ENCODE peak calls at places on chromosomes 1 and 21, in six cellular contexts. H is gastrocnemius medialis, W is SK-N-SH, G is upper lobe of right lung, J is BJ, X is ovary. Y is an unnamed sample.

GRCh38 chr1:14672030-14672429 is 73.5 kb downstream of the KAZN start:
- DNase-seq in X (no peak), G (no peak), H (no peak), J (no peak), W (no peak), Y (no peak)

GRCh38 chr1:59776960-59777852 is 37.5 kb upstream of the HOOK1 start:
- DNase-seq in J (no peak), X (no peak), H (no peak), W (no peak), G (no peak), Y (no peak)

GRCh38 chr1:118210051-118210722 is 25.2 kb upstream of the SPAG17 start:
- DNase-seq in G (no peak), J (no peak), W (no peak), H (no peak), X (no peak), Y (no peak)

GRCh38 chr1:15028117-15028516 is 125.4 kb upstream of the TMEM51 start:
- DNase-seq in X (no peak), H (peak), G (no peak), J (peak), W (no peak), Y (peak)

GRCh38 chr1:38534473-38534823 is 325.1 kb downstream of the RRAGC start:
- DNase-seq in G (no peak), X (no peak), H (no peak), J (no peak), W (no peak), Y (no peak)

GRCh38 chr1:38489844-38490270 is 369.7 kb downstream of the RRAGC start:
- DNase-seq in J (no peak), G (no peak), H (no peak), X (no peak), W (peak), Y (no peak)

GRCh38 chr21:42775123-42775522 is 104.2 kb downstream of the WDR4 start:
- DNase-seq in H (no peak), G (no peak), X (no peak), W (no peak), J (no peak), Y (no peak)

GRCh38 chr1:1079408-1080121 is 5.5 kb upstream of the RNF223 start:
- DNase-seq in W (peak), G (peak), X (peak), J (peak), H (peak), Y (no peak)

GRCh38 chr1:203031467-203031866 is 5.2 kb downstream of the PPFIA4 start:
- DNase-seq in W (no peak), X (no peak), H (no peak), J (no peak), G (no peak), Y (no peak)

GRCh38 chr1:1918901-1919303 is at the start of gene TMEM52:
- DNase-seq in H (no peak), X (no peak), J (no peak), W (peak), G (no peak), Y (no peak)

GRCh38 chr1:27026621-27027574 is 14.2 kb upstream of the TENT5B start:
- DNase-seq in J (peak), G (peak), H (no peak), X (no peak), W (no peak), Y (peak)

GRCh38 chr1:94286864-94287437 is 49.6 kb upstream of the ARHGAP29 start:
- DNase-seq in H (no peak), W (no peak), G (no peak), J (no peak), X (no peak), Y (no peak)

GRCh38 chr1:96416111-96416595 is 305.4 kb upstream of the PTBP2 start:
- DNase-seq in W (peak), J (peak), G (no peak), H (peak), X (no peak), Y (peak)

GRCh38 chr1:183209533-183210158 is 23.6 kb downstream of the LAMC2 start:
- DNase-seq in W (no peak), X (no peak), H (no peak), J (peak), G (no peak), Y (no peak)

GRCh38 chr1:12617901-12618660 is at the start of gene DHRS3:
- DNase-seq in W (peak), H (peak), J (peak), G (peak), X (peak), Y (no peak)

GRCh38 chr1:246608616-246609376 is 42.5 kb downstream of the CNST start:
- DNase-seq in H (peak), W (peak), G (peak), J (peak), X (no peak), Y (peak)

GRCh38 chr1:84968865-84969264 is 28.0 kb downstream of the MCOLN2 start:
- DNase-seq in H (no peak), G (no peak), X (no peak), J (no peak), W (no peak), Y (no peak)

GRCh38 chr1:187942986-187943385 is 1114.2 kb downstream of the PLA2G4A start:
- DNase-seq in X (no peak), G (no peak), W (no peak), H (no peak), J (no peak), Y (no peak)

GRCh38 chr1:220879090-220879508 is at the start of gene HLX:
- DNase-seq in X (peak), J (peak), H (peak), G (peak), W (peak), Y (peak)

GRCh38 chr1:115879977-115880376 is 39.1 kb upstream of the NHLH2 start:
- DNase-seq in J (no peak), W (no peak), X (no peak), H (no peak), G (no peak), Y (no peak)

GRCh38 chr1:152902676-152903075 is 5.7 kb upstream of the IVL start:
- DNase-seq in J (no peak), H (no peak), G (no peak), X (no peak), W (no peak), Y (no peak)

GRCh38 chr1:18927654-18928272 is 25.4 kb upstream of the ALDH4A1 start:
- DNase-seq in J (no peak), G (no peak), H (no peak), W (no peak), X (no peak), Y (no peak)

GRCh38 chr1:55041613-55042012 is 2.3 kb downstream of the PCSK9 start:
- DNase-seq in J (no peak), H (no peak), W (no peak), X (no peak), G (no peak), Y (no peak)

GRCh38 chr1:55040083-55040952 is 970 bp downstream of the PCSK9 start:
- DNase-seq in X (no peak), W (peak), J (no peak), G (no peak), H (no peak), Y (no peak)

GRCh38 chr1:55043011-55043410 is 3.7 kb downstream of the PCSK9 start:
- DNase-seq in J (no peak), X (no peak), W (no peak), H (no peak), G (no peak), Y (no peak)

GRCh38 chr1:55039342-55040082 is at the start of gene PCSK9:
- DNase-seq in W (peak), G (peak), X (no peak), J (no peak), H (no peak), Y (no peak)

GRCh38 chr1:55040953-55041494 is 1.7 kb downstream of the PCSK9 start:
- DNase-seq in J (no peak), H (no peak), G (no peak), W (no peak), X (no peak), Y (no peak)
- H3K4me3 ChIP-seq in J (no peak), H (no peak), G (peak), W (no peak), X (no peak), Y (no peak)

GRCh38 chr1:143720087-143721023 is 251.4 kb downstream of the FAM72C start:
- DNase-seq in X (no peak), G (peak), H (no peak), W (no peak), J (no peak), Y (no peak)

GRCh38 chr1:143717434-143717833 is 254.4 kb downstream of the FAM72C start:
- DNase-seq in X (no peak), H (no peak), J (no peak), G (no peak), W (no peak), Y (no peak)

GRCh38 chr1:143721024-143721373 is 250.8 kb downstream of the FAM72C start:
- DNase-seq in G (no peak), J (no peak), H (no peak), W (no peak), X (no peak), Y (no peak)

GRCh38 chr1:143718021-143718420 is 253.8 kb downstream of the FAM72C start:
- DNase-seq in G (no peak), H (no peak), W (no peak), X (no peak), J (no peak), Y (no peak)

GRCh38 chr1:143718524-143718923 is 253.3 kb downstream of the FAM72C start:
- DNase-seq in G (no peak), J (no peak), X (no peak), W (no peak), H (no peak), Y (no peak)
- H3K4me3 ChIP-seq in G (no peak), J (no peak), X (no peak), W (no peak), H (no peak), Y (no peak)

DNA sequence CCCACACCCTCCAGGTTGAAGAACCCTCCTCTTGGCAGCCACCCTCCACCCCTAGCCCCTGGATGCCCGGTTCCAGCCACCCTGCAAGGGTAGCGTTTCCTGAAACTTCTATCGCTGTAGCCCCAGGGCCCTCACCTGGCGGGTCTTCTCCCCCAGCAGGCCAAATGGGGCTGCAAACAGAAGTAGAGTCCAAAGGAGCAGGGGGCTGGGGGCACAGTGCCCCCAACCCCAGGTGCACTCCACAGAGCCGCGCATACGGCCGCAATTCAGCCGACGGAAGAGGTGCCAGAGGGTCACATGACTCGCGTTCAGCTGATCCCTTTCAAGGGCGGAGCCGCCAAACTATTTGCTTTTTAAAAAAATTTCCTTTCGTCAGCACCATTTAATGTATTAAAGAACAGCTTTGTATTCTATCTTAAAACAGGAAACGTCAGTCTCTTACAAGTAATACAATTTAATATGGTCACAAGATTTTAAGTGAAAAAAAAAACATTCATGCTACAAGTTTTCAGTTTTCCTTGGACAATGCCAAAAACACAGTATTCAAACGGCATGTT is at the start of gene GLMP:
- DNase-seq in X (peak), G (peak), H (peak), J (no peak), W (peak), Y (no peak)
- H3K4me3 ChIP-seq in X (peak), G (peak), H (peak), J (peak), W (peak), Y (peak)

GRCh38 chr1:245262876-245263625 is 108.3 kb downstream of the KIF26B start:
- DNase-seq in H (no peak), W (no peak), X (no peak), G (no peak), J (no peak), Y (no peak)
- H3K4me3 ChIP-seq in H (no peak), W (no peak), X (no peak), G (no peak), J (no peak), Y (no peak)

GRCh38 chr1:200891774-200892157 is 2.9 kb upstream of the INAVA start:
- DNase-seq in G (no peak), J (no peak), X (no peak), W (no peak), H (no peak), Y (no peak)
- H3K4me3 ChIP-seq in G (peak), J (peak), X (no peak), W (no peak), H (no peak), Y (peak)

Y was measured in thoracic aorta.